ENCODE peak calls at places on chromosomes 6 and 20, in five cellular contexts. One of them, this sample, is unnamed.

GRCh38 chr6:82906951-82907350 is 158.7 kb downstream of the UBE3D start:
- DNase-seq in stimulated activated naive CD8-positive, alpha-beta T cell treated with anti-CD3 and anti-CD28 coated beads, Interleukin-15, Interleukin-2, amounts not matched to agents 100 U/mL and 50 U/mL, for 24 hours: no peak
- DNase-seq in IMR-90: peak
- DNase-seq in erythroblast: no peak
- DNase-seq in AG04450: peak
- DNase-seq in this sample: peak

GRCh38 chr6:77133031-77133430 is 330.3 kb downstream of the HTR1B start:
- DNase-seq in erythroblast: no peak
- DNase-seq in stimulated activated naive CD8-positive, alpha-beta T cell treated with anti-CD3 and anti-CD28 coated beads, Interleukin-15, Interleukin-2, amounts not matched to agents 100 U/mL and 50 U/mL, for 24 hours: no peak
- DNase-seq in IMR-90: no peak
- DNase-seq in AG04450: no peak
- DNase-seq in this sample: no peak

GRCh38 chr20:33531047-33531877 is 41.4 kb downstream of the CBFA2T2 start:
- DNase-seq in stimulated activated naive CD8-positive, alpha-beta T cell treated with anti-CD3 and anti-CD28 coated beads, Interleukin-15, Interleukin-2, amounts not matched to agents 100 U/mL and 50 U/mL, for 24 hours: no peak
- DNase-seq in erythroblast: no peak
- DNase-seq in AG04450: no peak
- DNase-seq in IMR-90: peak
- DNase-seq in this sample: no peak

GRCh38 chr6:151502499-151502898 is 8.7 kb downstream of the CCDC170 start:
- DNase-seq in stimulated activated naive CD8-positive, alpha-beta T cell treated with anti-CD3 and anti-CD28 coated beads, Interleukin-15, Interleukin-2, amounts not matched to agents 100 U/mL and 50 U/mL, for 24 hours: no peak
- DNase-seq in erythroblast: no peak
- DNase-seq in AG04450: no peak
- DNase-seq in IMR-90: peak
- DNase-seq in this sample: no peak

GRCh38 chr6:53317861-53318260 is 30.9 kb downstream of the ELOVL5 start:
- DNase-seq in erythroblast: no peak
- DNase-seq in IMR-90: no peak
- DNase-seq in AG04450: no peak
- DNase-seq in stimulated activated naive CD8-positive, alpha-beta T cell treated with anti-CD3 and anti-CD28 coated beads, Interleukin-15, Interleukin-2, amounts not matched to agents 100 U/mL and 50 U/mL, for 24 hours: no peak
- DNase-seq in this sample: no peak

GRCh38 chr20:57896563-57896962 is 186.7 kb upstream of the PMEPA1 start:
- DNase-seq in stimulated activated naive CD8-positive, alpha-beta T cell treated with anti-CD3 and anti-CD28 coated beads, Interleukin-15, Interleukin-2, amounts not matched to agents 100 U/mL and 50 U/mL, for 24 hours: no peak
- DNase-seq in IMR-90: no peak
- DNase-seq in AG04450: no peak
- DNase-seq in erythroblast: no peak
- DNase-seq in this sample: no peak

GRCh38 chr6:126127662-126128061 is 141.3 kb downstream of the TRMT11 start:
- DNase-seq in stimulated activated naive CD8-positive, alpha-beta T cell treated with anti-CD3 and anti-CD28 coated beads, Interleukin-15, Interleukin-2, amounts not matched to agents 100 U/mL and 50 U/mL, for 24 hours: no peak
- DNase-seq in AG04450: no peak
- DNase-seq in IMR-90: no peak
- DNase-seq in erythroblast: no peak
- DNase-seq in this sample: no peak

GRCh38 chr6:131756039-131756438 is 45.2 kb upstream of the CTAGE9 start:
- DNase-seq in stimulated activated naive CD8-positive, alpha-beta T cell treated with anti-CD3 and anti-CD28 coated beads, Interleukin-15, Interleukin-2, amounts not matched to agents 100 U/mL and 50 U/mL, for 24 hours: no peak
- DNase-seq in IMR-90: no peak
- DNase-seq in AG04450: no peak
- DNase-seq in erythroblast: no peak
- DNase-seq in this sample: peak

This sample was measured in AG09309.